ENCODE peak calls at places on chromosomes 1 and 21, in nine cellular contexts. One of them, this sample, is unnamed.
A peak's percentile ranks its signal among the peaks of the same experiment; 100 is the strongest.

GRCh38 chr1:161506336-161507223 is 1.3 kb downstream of the FCGR2A start:
- DNase-seq in uterus: no peak
- DNase-seq in HCT116: no peak
- DNase-seq in adrenal gland: no peak
- DNase-seq in IMR-90: peak; percentile 54
- DNase-seq in OCI-LY7: no peak
- DNase-seq in tibial artery: no peak
- DNase-seq in left lung: peak; percentile 79
- DNase-seq in adipocyte: peak; percentile 40
- DNase-seq in this sample: no peak

GRCh38 chr1:228194921-228195812 is 12.7 kb upstream of the OBSCN start:
- DNase-seq in uterus: no peak
- DNase-seq in HCT116: no peak
- DNase-seq in adrenal gland: no peak
- DNase-seq in IMR-90: no peak
- DNase-seq in OCI-LY7: no peak
- DNase-seq in tibial artery: no peak
- DNase-seq in left lung: peak; percentile 4
- DNase-seq in adipocyte: no peak
- DNase-seq in this sample: no peak

GRCh38 chr1:30677471-30677870 is 45.9 kb downstream of the MATN1 start:
- DNase-seq in uterus: no peak
- DNase-seq in HCT116: no peak
- DNase-seq in adrenal gland: no peak
- DNase-seq in IMR-90: no peak
- DNase-seq in OCI-LY7: no peak
- DNase-seq in tibial artery: no peak
- DNase-seq in left lung: no peak
- DNase-seq in adipocyte: no peak
- DNase-seq in this sample: no peak

GRCh38 chr1:151510957-151511635 is at the start of gene CGN:
- DNase-seq in uterus: peak; percentile 88
- DNase-seq in HCT116: no peak
- DNase-seq in adrenal gland: peak; percentile 88
- DNase-seq in IMR-90: peak; percentile 75
- DNase-seq in OCI-LY7: peak; percentile 95
- DNase-seq in tibial artery: peak; percentile 88
- DNase-seq in left lung: peak; percentile 89
- DNase-seq in adipocyte: peak; percentile 83
- DNase-seq in this sample: peak; percentile 92

GRCh38 chr1:233355841-233356704 is 28.5 kb downstream of the MAP3K21 start:
- DNase-seq in uterus: no peak
- DNase-seq in HCT116: no peak
- DNase-seq in adrenal gland: no peak
- DNase-seq in IMR-90: no peak
- DNase-seq in OCI-LY7: peak; percentile 2
- DNase-seq in tibial artery: no peak
- DNase-seq in left lung: no peak
- DNase-seq in adipocyte: no peak
- DNase-seq in this sample: no peak

GRCh38 chr1:199855580-199855979 is 171.9 kb upstream of the NR5A2 start:
- DNase-seq in uterus: no peak
- DNase-seq in HCT116: peak; percentile 63
- DNase-seq in adrenal gland: no peak
- DNase-seq in IMR-90: peak; percentile 68
- DNase-seq in OCI-LY7: no peak
- DNase-seq in tibial artery: no peak
- DNase-seq in left lung: no peak
- DNase-seq in adipocyte: peak; percentile 50
- DNase-seq in this sample: no peak

GRCh38 chr1:1554550-1554925 is 14.1 kb upstream of the TMEM240 start:
- DNase-seq in uterus: no peak
- DNase-seq in HCT116: no peak
- DNase-seq in adrenal gland: no peak
- DNase-seq in IMR-90: no peak
- DNase-seq in OCI-LY7: no peak
- DNase-seq in tibial artery: no peak
- DNase-seq in left lung: no peak
- DNase-seq in adipocyte: no peak
- DNase-seq in this sample: no peak

GRCh38 chr1:179776831-179777230 is 33.7 kb downstream of the FAM163A start:
- DNase-seq in uterus: no peak
- DNase-seq in HCT116: no peak
- DNase-seq in adrenal gland: no peak
- DNase-seq in IMR-90: no peak
- DNase-seq in OCI-LY7: no peak
- DNase-seq in tibial artery: no peak
- DNase-seq in left lung: no peak
- DNase-seq in adipocyte: no peak
- DNase-seq in this sample: no peak

GRCh38 chr1:46556822-46557221 is 5.4 kb upstream of the KNCN start:
- DNase-seq in uterus: no peak
- DNase-seq in HCT116: peak; percentile 21
- DNase-seq in adrenal gland: no peak
- DNase-seq in IMR-90: peak; percentile 56
- DNase-seq in OCI-LY7: no peak
- DNase-seq in tibial artery: peak; percentile 54
- DNase-seq in left lung: no peak
- DNase-seq in adipocyte: peak; percentile 30
- DNase-seq in this sample: no peak

GRCh38 chr1:54885863-54886723 is 902 bp downstream of the DHCR24 start:
- DNase-seq in uterus: no peak
- DNase-seq in HCT116: peak; percentile 61
- DNase-seq in adrenal gland: no peak
- DNase-seq in IMR-90: no peak
- DNase-seq in OCI-LY7: peak; percentile 30
- DNase-seq in tibial artery: no peak
- DNase-seq in left lung: peak; percentile 69
- DNase-seq in adipocyte: peak; percentile 39
- DNase-seq in this sample: no peak

GRCh38 chr1:4028139-4028501 is 128.0 kb upstream of the C1orf174 start:
- DNase-seq in uterus: no peak
- DNase-seq in HCT116: no peak
- DNase-seq in adrenal gland: no peak
- DNase-seq in IMR-90: no peak
- DNase-seq in OCI-LY7: peak; percentile 40
- DNase-seq in tibial artery: no peak
- DNase-seq in left lung: no peak
- DNase-seq in adipocyte: no peak
- DNase-seq in this sample: no peak
- H3K4me1 ChIP-seq in uterus: no peaks in the 10 kb centered on the region
- H3K4me1 ChIP-seq in HCT116: no peaks in the 10 kb centered on the region
- H3K4me1 ChIP-seq in adrenal gland: no peaks in the 10 kb centered on the region
- H3K4me1 ChIP-seq in IMR-90: no peaks in the 10 kb centered on the region
- H3K4me1 ChIP-seq in OCI-LY7: peaks cover 72% of the 10 kb centered on the region
- H3K4me1 ChIP-seq in tibial artery: no peaks in the 10 kb centered on the region
- H3K4me1 ChIP-seq in left lung: no peaks in the 10 kb centered on the region
- H3K4me1 ChIP-seq in adipocyte: no peaks in the 10 kb centered on the region
- H3K4me1 ChIP-seq in this sample: no peaks in the 10 kb centered on the region

GRCh38 chr1:150164224-150164623 is 14.5 kb downstream of the PLEKHO1 start:
- DNase-seq in uterus: no peak
- DNase-seq in HCT116: no peak
- DNase-seq in adrenal gland: no peak
- DNase-seq in IMR-90: no peak
- DNase-seq in OCI-LY7: no peak
- DNase-seq in tibial artery: peak; percentile 76
- DNase-seq in left lung: no peak
- DNase-seq in adipocyte: no peak
- DNase-seq in this sample: peak; percentile 79

GRCh38 chr1:150162862-150163706 is 13.4 kb downstream of the PLEKHO1 start:
- DNase-seq in uterus: peak; percentile 97
- DNase-seq in HCT116: no peak
- DNase-seq in adrenal gland: peak; percentile 83
- DNase-seq in IMR-90: peak; percentile 100
- DNase-seq in OCI-LY7: peak; percentile 49
- DNase-seq in tibial artery: peak; percentile 98
- DNase-seq in left lung: peak; percentile 91
- DNase-seq in adipocyte: peak; percentile 96
- DNase-seq in this sample: peak; percentile 98

GRCh38 chr1:150165622-150166612 is 16.2 kb downstream of the PLEKHO1 start:
- DNase-seq in uterus: peak; percentile 57
- DNase-seq in HCT116: peak; percentile 18
- DNase-seq in adrenal gland: peak; percentile 59
- DNase-seq in IMR-90: peak; percentile 55
- DNase-seq in OCI-LY7: peak; percentile 78
- DNase-seq in tibial artery: peak; percentile 77
- DNase-seq in left lung: no peak
- DNase-seq in adipocyte: peak; percentile 69
- DNase-seq in this sample: no peak

GRCh38 chr1:150162582-150162861 is 12.8 kb downstream of the PLEKHO1 start:
- DNase-seq in uterus: no peak
- DNase-seq in HCT116: no peak
- DNase-seq in adrenal gland: no peak
- DNase-seq in IMR-90: no peak
- DNase-seq in OCI-LY7: no peak
- DNase-seq in tibial artery: no peak
- DNase-seq in left lung: no peak
- DNase-seq in adipocyte: no peak
- DNase-seq in this sample: no peak

GRCh38 chr1:150164769-150165168 is 15.1 kb downstream of the PLEKHO1 start:
- DNase-seq in uterus: no peak
- DNase-seq in HCT116: no peak
- DNase-seq in adrenal gland: no peak
- DNase-seq in IMR-90: peak; percentile 43
- DNase-seq in OCI-LY7: no peak
- DNase-seq in tibial artery: peak; percentile 59
- DNase-seq in left lung: no peak
- DNase-seq in adipocyte: no peak
- DNase-seq in this sample: peak; percentile 78
- H3K4me1 ChIP-seq in uterus: peaks cover 17% of the 10 kb centered on the region
- H3K4me1 ChIP-seq in HCT116: peaks cover 5% of the 10 kb centered on the region
- H3K4me1 ChIP-seq in adrenal gland: peaks cover 41% of the 10 kb centered on the region
- H3K4me1 ChIP-seq in IMR-90: peaks cover 33% of the 10 kb centered on the region
- H3K4me1 ChIP-seq in OCI-LY7: peaks cover 64% of the 10 kb centered on the region
- H3K4me1 ChIP-seq in tibial artery: no peaks in the 10 kb centered on the region
- H3K4me1 ChIP-seq in left lung: peaks cover 12% of the 10 kb centered on the region
- H3K4me1 ChIP-seq in adipocyte: peaks cover 26% of the 10 kb centered on the region
- H3K4me1 ChIP-seq in this sample: no peaks in the 10 kb centered on the region

GRCh38 chr1:158024737-158025136 is 31.3 kb downstream of the KIRREL1 start:
- DNase-seq in uterus: no peak
- DNase-seq in HCT116: no peak
- DNase-seq in adrenal gland: no peak
- DNase-seq in IMR-90: no peak
- DNase-seq in OCI-LY7: no peak
- DNase-seq in tibial artery: peak; percentile 90
- DNase-seq in left lung: no peak
- DNase-seq in adipocyte: no peak
- DNase-seq in this sample: no peak
- H3K4me1 ChIP-seq in uterus: peaks cover 23% of the 10 kb centered on the region
- H3K4me1 ChIP-seq in HCT116: peaks cover 34% of the 10 kb centered on the region
- H3K4me1 ChIP-seq in adrenal gland: peaks cover 71% of the 10 kb centered on the region
- H3K4me1 ChIP-seq in IMR-90: peaks cover 40% of the 10 kb centered on the region
- H3K4me1 ChIP-seq in OCI-LY7: no peaks in the 10 kb centered on the region
- H3K4me1 ChIP-seq in tibial artery: peaks cover 14% of the 10 kb centered on the region
- H3K4me1 ChIP-seq in left lung: peaks cover 47% of the 10 kb centered on the region
- H3K4me1 ChIP-seq in adipocyte: peaks cover 81% of the 10 kb centered on the region
- H3K4me1 ChIP-seq in this sample: no peaks in the 10 kb centered on the region

GRCh38 chr1:94319319-94320180 is 82.2 kb upstream of the ARHGAP29 start:
- DNase-seq in uterus: no peak
- DNase-seq in HCT116: no peak
- DNase-seq in adrenal gland: no peak
- DNase-seq in IMR-90: no peak
- DNase-seq in OCI-LY7: no peak
- DNase-seq in tibial artery: no peak
- DNase-seq in left lung: no peak
- DNase-seq in adipocyte: no peak
- DNase-seq in this sample: no peak
- H3K4me1 ChIP-seq in uterus: no peaks in the 10 kb centered on the region
- H3K4me1 ChIP-seq in HCT116: peaks cover 91% of the 10 kb centered on the region
- H3K4me1 ChIP-seq in adrenal gland: no peaks in the 10 kb centered on the region
- H3K4me1 ChIP-seq in IMR-90: peaks cover 15% of the 10 kb centered on the region
- H3K4me1 ChIP-seq in OCI-LY7: no peaks in the 10 kb centered on the region
- H3K4me1 ChIP-seq in tibial artery: no peaks in the 10 kb centered on the region
- H3K4me1 ChIP-seq in left lung: no peaks in the 10 kb centered on the region
- H3K4me1 ChIP-seq in adipocyte: peaks cover 10% of the 10 kb centered on the region
- H3K4me1 ChIP-seq in this sample: no peaks in the 10 kb centered on the region

GRCh38 chr21:35219719-35220118 is 170.6 kb upstream of the RUNX1 start:
- DNase-seq in uterus: no peak
- DNase-seq in HCT116: no peak
- DNase-seq in adrenal gland: no peak
- DNase-seq in IMR-90: no peak
- DNase-seq in OCI-LY7: no peak
- DNase-seq in tibial artery: no peak
- DNase-seq in left lung: no peak
- DNase-seq in adipocyte: no peak
- DNase-seq in this sample: no peak

GRCh38 chr21:35216966-35217365 is 167.9 kb upstream of the RUNX1 start:
- DNase-seq in uterus: no peak
- DNase-seq in HCT116: no peak
- DNase-seq in adrenal gland: no peak
- DNase-seq in IMR-90: no peak
- DNase-seq in OCI-LY7: no peak
- DNase-seq in tibial artery: no peak
- DNase-seq in left lung: no peak
- DNase-seq in adipocyte: no peak
- DNase-seq in this sample: no peak

GRCh38 chr21:35215870-35216269 is 166.8 kb upstream of the RUNX1 start:
- DNase-seq in uterus: no peak
- DNase-seq in HCT116: no peak
- DNase-seq in adrenal gland: no peak
- DNase-seq in IMR-90: no peak
- DNase-seq in OCI-LY7: no peak
- DNase-seq in tibial artery: no peak
- DNase-seq in left lung: no peak
- DNase-seq in adipocyte: no peak
- DNase-seq in this sample: no peak

GRCh38 chr21:35219291-35219690 is 170.2 kb upstream of the RUNX1 start:
- DNase-seq in uterus: no peak
- DNase-seq in HCT116: no peak
- DNase-seq in adrenal gland: no peak
- DNase-seq in IMR-90: no peak
- DNase-seq in OCI-LY7: no peak
- DNase-seq in tibial artery: no peak
- DNase-seq in left lung: no peak
- DNase-seq in adipocyte: no peak
- DNase-seq in this sample: no peak

GRCh38 chr21:35217504-35218060 is 168.5 kb upstream of the RUNX1 start:
- DNase-seq in uterus: no peak
- DNase-seq in HCT116: peak; percentile 98
- DNase-seq in adrenal gland: no peak
- DNase-seq in IMR-90: peak; percentile 85
- DNase-seq in OCI-LY7: no peak
- DNase-seq in tibial artery: no peak
- DNase-seq in left lung: peak; percentile 39
- DNase-seq in adipocyte: peak; percentile 71
- DNase-seq in this sample: no peak
- H3K4me1 ChIP-seq in uterus: no peaks in the 10 kb centered on the region
- H3K4me1 ChIP-seq in HCT116: peaks cover 28% of the 10 kb centered on the region
- H3K4me1 ChIP-seq in adrenal gland: peaks cover 3% of the 10 kb centered on the region
- H3K4me1 ChIP-seq in IMR-90: peaks cover 8% of the 10 kb centered on the region
- H3K4me1 ChIP-seq in OCI-LY7: peaks cover 28% of the 10 kb centered on the region
- H3K4me1 ChIP-seq in tibial artery: no peaks in the 10 kb centered on the region
- H3K4me1 ChIP-seq in left lung: no peaks in the 10 kb centered on the region
- H3K4me1 ChIP-seq in adipocyte: peaks cover 50% of the 10 kb centered on the region
- H3K4me1 ChIP-seq in this sample: no peaks in the 10 kb centered on the region